ENCODE peak calls at places on chromosomes 13 and 19, in nine cellular contexts. W is omental fat pad, A is BJ, Z is cardiac muscle cell, Q is lower leg skin, V is heart right ventricle, J is neural crest cell, T is fibroblast of lung, M is AG09309. I is an unnamed sample.

GRCh38 chr19:8517551-8518442 is 3.8 kb upstream of the ZNF414 start:
- DNase-seq in W (no peak), Q (no peak), Z (peak), A (no peak), M (no peak), T (no peak), J (no peak), V (no peak), I (no peak)

GRCh38 chr19:3506384-3507340 is 551 bp downstream of the FZR1 start:
- DNase-seq in V (peak), T (no peak), M (no peak), J (no peak), Z (no peak), Q (peak), A (no peak), W (no peak), I (no peak)

GRCh38 chr13:67143544-67144115 is 86.5 kb downstream of the PCDH9 start:
- DNase-seq in Z (no peak), M (no peak), J (no peak), A (no peak), V (no peak), W (no peak), Q (no peak), T (no peak), I (no peak)

GRCh38 chr13:47146136-47146535 is 249.3 kb upstream of the HTR2A start:
- DNase-seq in W (no peak), V (no peak), T (peak), Z (peak), Q (no peak), J (no peak), A (no peak), M (no peak), I (no peak)

GRCh38 chr13:75870397-75870801 is 234.3 kb downstream of the LMO7 start:
- DNase-seq in V (no peak), T (no peak), A (no peak), J (peak), Q (no peak), W (no peak), M (no peak), Z (peak), I (no peak)

GRCh38 chr19:47609885-47610545 is 1.1 kb downstream of the BICRA start:
- DNase-seq in Q (no peak), Z (peak), T (peak), M (no peak), V (peak), A (no peak), W (no peak), J (peak), I (no peak)

GRCh38 chr13:113066746-113067145 is 38.8 kb upstream of the F7 start:
- DNase-seq in Z (no peak), M (no peak), J (no peak), A (no peak), V (no peak), Q (no peak), W (no peak), T (no peak), I (no peak)

GRCh38 chr13:27086599-27087265 is 84.9 kb downstream of the USP12 start:
- DNase-seq in T (peak), J (no peak), A (no peak), Q (no peak), Z (no peak), W (no peak), V (no peak), M (no peak), I (no peak)

GRCh38 chr19:38253788-38254187 is 2.4 kb downstream of the PPP1R14A start:
- DNase-seq in J (no peak), V (no peak), Z (no peak), T (no peak), M (no peak), W (no peak), A (no peak), Q (no peak), I (no peak)

GRCh38 chr19:10602330-10603083 is 15.4 kb upstream of the AP1M2 start:
- DNase-seq in Z (peak), J (peak), W (peak), Q (peak), T (peak), M (no peak), V (peak), A (no peak), I (peak)

GRCh38 chr19:5403968-5404640 is 51.1 kb upstream of the ZNRF4 start:
- DNase-seq in J (peak), Q (peak), M (peak), W (peak), A (peak), T (peak), V (peak), Z (peak), I (peak)

GRCh38 chr19:15022752-15023151 is 26.5 kb upstream of the CASP14 start:
- DNase-seq in T (no peak), M (no peak), Q (no peak), Z (no peak), J (no peak), A (no peak), V (no peak), W (no peak), I (no peak)

GRCh38 chr13:79481685-79482052 is 714 bp downstream of the NDFIP2 start:
- DNase-seq in T (peak), V (no peak), Z (no peak), J (no peak), W (no peak), A (no peak), Q (no peak), M (no peak), I (no peak)

GRCh38 chr13:48120246-48120645 is 25.3 kb upstream of the MED4 start:
- DNase-seq in T (no peak), Z (no peak), A (no peak), M (no peak), W (no peak), Q (no peak), V (no peak), J (no peak), I (no peak)

GRCh38 chr13:113635048-113635420 is 23.0 kb downstream of the ATP4B start:
- DNase-seq in Z (no peak), T (no peak), M (no peak), Q (no peak), W (no peak), A (no peak), J (no peak), V (no peak), I (no peak)

GRCh38 chr13:40204246-40204645 is 462.2 kb downstream of the FOXO1 start:
- DNase-seq in M (no peak), T (no peak), A (no peak), W (no peak), V (no peak), Z (no peak), Q (no peak), J (no peak), I (no peak)

GRCh38 chr13:112814905-112815585 is 125.2 kb downstream of the ATP11A start:
- DNase-seq in M (no peak), J (no peak), T (peak), Q (no peak), Z (peak), W (no peak), V (no peak), A (no peak), I (no peak)

GRCh38 chr19:30733826-30734550 is 361.8 kb downstream of the ZNF536 start:
- DNase-seq in A (no peak), T (no peak), W (no peak), Q (no peak), V (no peak), M (no peak), Z (no peak), J (peak), I (no peak)
- TF ChIP-seq CTCF in A (no peak), T (no peak), W (no peak), Q (no peak), V (peak), M (no peak), Z (no peak), J (no peak), I (no peak)

GRCh38 chr13:68940049-68940448 is 1167.6 kb upstream of the ATXN8OS start:
- DNase-seq in T (no peak), Z (no peak), Q (no peak), V (no peak), J (no peak), W (no peak), A (no peak), M (no peak), I (no peak)
- TF ChIP-seq CTCF in T (no peak), Z (no peak), Q (no peak), V (no peak), J (no peak), W (no peak), A (no peak), M (no peak), I (no peak)

DNA sequence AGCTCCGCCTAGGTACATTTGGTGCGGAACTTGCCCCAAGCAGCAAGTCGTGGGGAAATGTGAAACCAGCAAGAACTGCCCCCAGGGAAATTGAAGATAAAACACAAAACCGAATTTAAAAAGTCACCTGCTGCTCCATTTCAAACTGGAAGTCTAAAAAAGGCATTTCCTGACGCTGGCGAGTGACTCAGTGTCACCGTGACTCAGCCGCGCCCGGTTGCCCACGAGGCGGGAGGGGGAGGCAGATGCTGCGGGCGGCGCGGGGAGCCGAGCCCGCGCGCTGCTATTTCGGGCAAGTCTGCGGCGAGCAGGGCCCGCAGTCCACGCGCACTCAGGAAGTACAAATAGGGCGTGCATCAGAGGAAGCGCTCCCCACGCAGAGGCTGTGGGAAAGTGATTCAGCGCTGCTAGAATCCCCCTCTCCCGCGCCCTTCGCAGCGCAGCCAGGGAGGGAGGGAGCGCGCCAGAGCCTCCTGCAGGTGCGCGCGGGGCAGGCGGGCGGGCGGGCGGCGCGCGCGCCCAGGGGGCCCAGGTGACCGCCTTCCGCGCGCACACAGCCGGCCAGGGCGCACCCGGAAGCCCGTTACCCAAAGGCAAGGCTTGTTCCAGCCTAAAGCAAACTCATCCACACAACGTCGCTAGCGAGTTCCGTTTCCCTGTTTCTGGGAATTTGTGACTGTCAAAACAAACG is 168.8 kb downstream of the COL4A1 start:
- DNase-seq in W (peak), V (peak), Z (peak), M (no peak), T (peak), J (no peak), Q (peak), A (no peak), I (peak)
- TF ChIP-seq CTCF in W (no peak), V (peak), Z (peak), M (peak), T (peak), J (peak), Q (no peak), A (peak), I (no peak)

GRCh38 chr19:23855676-23856075 is 59.0 kb upstream of the ZNF726 start:
- DNase-seq in V (no peak), A (no peak), M (no peak), W (no peak), T (no peak), Q (no peak), J (no peak), Z (no peak), I (no peak)
- TF ChIP-seq CTCF in V (no peak), A (no peak), M (no peak), W (no peak), T (no peak), Q (no peak), J (no peak), Z (no peak), I (no peak)